ENCODE peak calls at places on chromosome 19, in four cellular contexts. L is B cell, W is AG04450, K is RCC 7860. N is an unnamed sample.

GRCh38 chr19:10644351-10645007 is 9.7 kb upstream of the ILF3 start:
- DNase-seq in K (peak; percentile 50), W (peak; percentile 45), L (peak; percentile 88), N (peak; percentile 79)

GRCh38 chr19:7772752-7773291 is 9.8 kb downstream of the CLEC4M start:
- DNase-seq in K (no peak), L (no peak), W (no peak), N (no peak)

GRCh38 chr19:10005632-10006334 is 4.5 kb downstream of the COL5A3 start:
- DNase-seq in W (no peak), K (no peak), L (no peak), N (no peak)

GRCh38 chr19:32642771-32643170 is 32.2 kb downstream of the ANKRD27 start:
- DNase-seq in W (no peak), L (no peak), K (no peak), N (no peak)

GRCh38 chr19:13396256-13397080 is 109.8 kb downstream of the CACNA1A start:
- DNase-seq in W (peak; percentile 33), L (no peak), K (no peak), N (peak; percentile 42)

GRCh38 chr19:56983148-56983547 is 136.6 kb upstream of the USP29 start:
- DNase-seq in L (no peak), K (no peak), W (no peak), N (no peak)

GRCh38 chr19:9849786-9850185 is 14.7 kb downstream of the PIN1 start:
- DNase-seq in K (no peak), L (no peak), W (no peak), N (no peak)

GRCh38 chr19:11247934-11248333 is 8.5 kb downstream of the ANGPTL8 start:
- DNase-seq in W (no peak), K (no peak), L (no peak), N (no peak)

GRCh38 chr19:1451916-1452801 is 2.2 kb downstream of the APC2 start:
- DNase-seq in W (no peak), K (no peak), L (no peak), N (no peak)

GRCh38 chr19:23101241-23101640 is 15.6 kb upstream of the ZNF730 start:
- DNase-seq in K (peak; percentile 13), W (no peak), L (no peak), N (no peak)

GRCh38 chr19:374183-374885 is 29.7 kb upstream of the MIER2 start:
- DNase-seq in K (no peak), L (no peak), W (no peak), N (no peak)

GRCh38 chr19:48794291-48794690 is 16.5 kb downstream of the BCAT2 start:
- DNase-seq in K (no peak), W (no peak), L (no peak), N (no peak)

GRCh38 chr19:21109116-21109515 is 27.1 kb downstream of the ZNF714 start:
- DNase-seq in L (no peak), K (no peak), W (no peak), N (no peak)

GRCh38 chr19:16326401-16327130 is 1.9 kb downstream of the KLF2 start:
- DNase-seq in L (peak; percentile 67), W (no peak), K (no peak), N (no peak)

GRCh38 chr19:1089891-1090290 is 5.3 kb downstream of the POLR2E start:
- DNase-seq in W (no peak), L (no peak), K (no peak), N (no peak)

GRCh38 chr19:7083076-7083956 is 13.8 kb downstream of the ZNF557 start:
- DNase-seq in L (no peak), W (no peak), K (no peak), N (no peak)

GRCh38 chr19:22832031-22832762 is at the start of gene ZNF723:
- DNase-seq in K (no peak), L (no peak), W (no peak), N (no peak)

GRCh38 chr19:51136891-51137551 is 5.1 kb upstream of the SIGLEC7 start:
- DNase-seq in K (no peak), W (no peak), L (no peak), N (no peak)

GRCh38 chr19:23470873-23471555 is 75.7 kb upstream of the ZNF91 start:
- DNase-seq in K (no peak), W (no peak), L (no peak), N (no peak)

GRCh38 chr19:41776700-41777099 is 19.7 kb upstream of the CEACAM3 start:
- DNase-seq in L (no peak), K (no peak), W (no peak), N (no peak)

GRCh38 chr19:58386576-58387337 is at the start of gene RPS5:
- DNase-seq in L (peak; percentile 98), K (peak; percentile 97), W (peak; percentile 98), N (peak; percentile 100)

GRCh38 chr19:6564393-6564792 is 26.6 kb downstream of the CD70 start:
- DNase-seq in K (no peak), W (no peak), L (no peak), N (no peak)

GRCh38 chr19:8643860-8644653 is 13.6 kb downstream of the NFILZ start:
- DNase-seq in K (no peak), W (no peak), L (no peak), N (no peak)

GRCh38 chr19:47280183-47280797 is 5.6 kb downstream of the INAFM1 start:
- DNase-seq in K (no peak), L (no peak), W (no peak), N (no peak)

GRCh38 chr19:3639479-3639878 is 12.9 kb upstream of the CACTIN start:
- DNase-seq in L (no peak), W (no peak), K (no peak), N (no peak)

GRCh38 chr19:17348700-17349099 is 11.3 kb downstream of the GTPBP3 start:
- DNase-seq in L (no peak), K (peak; percentile 77), W (no peak), N (no peak)

GRCh38 chr19:41376998-41377365 is 649 bp downstream of the TMEM91 start:
- DNase-seq in W (no peak), L (no peak), K (no peak), N (no peak)

GRCh38 chr19:44512326-44513298 is 12.3 kb upstream of the ZNF180 start:
- DNase-seq in L (no peak), W (peak; percentile 34), K (peak; percentile 32), N (peak; percentile 69)

GRCh38 chr19:35695895-35696422 is 8.4 kb upstream of the ZBTB32 start:
- DNase-seq in L (no peak), W (no peak), K (no peak), N (no peak)

GRCh38 chr19:46022431-46023310 is at the start of gene PGLYRP1:
- DNase-seq in L (no peak), K (no peak), W (no peak), N (no peak)

GRCh38 chr19:47507924-47508553 is 6.8 kb downstream of the NAPA start:
- DNase-seq in K (no peak), L (no peak), W (no peak), N (no peak)